ENCODE peak calls at places on chromosomes 5 and 9, in ten cellular contexts. M is ovary, P is brain microvascular endothelial cell, H is A549, I is choroid plexus epithelial cell, R is fibroblast of mammary gland, J is heart right ventricle, V is dorsolateral prefrontal cortex, N is upper lobe of right lung, A is astrocyte. T is an unnamed sample.

GRCh38 chr9:19184144-19184917 is 46.2 kb upstream of the DENND4C start:
- DNase-seq in M (peak), P (peak), H (peak), I (peak), R (peak), J (peak), V (peak), N (peak), A (peak), T (peak)

GRCh38 chr9:137049544-137050449 is 3.8 kb upstream of the NPDC1 start:
- DNase-seq in M (no peak), P (no peak), H (peak), I (peak), R (peak), J (no peak), V (peak), N (no peak), A (no peak), T (no peak)

GRCh38 chr5:168765220-168766037 is 186.3 kb upstream of the PANK3 start:
- DNase-seq in M (no peak), P (no peak), H (no peak), I (no peak), R (peak), J (peak), V (no peak), N (no peak), A (peak), T (peak)

GRCh38 chr9:95772320-95773060 is 103.0 kb upstream of the ERCC6L2 start:
- DNase-seq in M (peak), P (no peak), H (no peak), I (peak), R (peak), J (peak), V (peak), N (no peak), A (peak), T (peak)

GRCh38 chr9:137955586-137955985 is 78.0 kb downstream of the CACNA1B start:
- DNase-seq in M (no peak), P (no peak), H (no peak), I (no peak), R (no peak), J (no peak), V (peak), N (no peak), A (no peak), T (no peak)

GRCh38 chr5:41508696-41509398 is 1.6 kb downstream of the PLCXD3 start:
- DNase-seq in M (peak), P (no peak), H (no peak), I (no peak), R (no peak), J (no peak), V (no peak), N (no peak), A (no peak), T (no peak)

GRCh38 chr5:134177197-134178171 is 734 bp upstream of the SKP1 start:
- DNase-seq in M (peak), P (peak), H (peak), I (peak), R (peak), J (peak), V (no peak), N (peak), A (peak), T (peak)

GRCh38 chr9:100101608-100102007 is 2.6 kb downstream of the INVS start:
- DNase-seq in M (no peak), P (no peak), H (no peak), I (no peak), R (no peak), J (no peak), V (no peak), N (no peak), A (no peak), T (no peak)

GRCh38 chr5:14451866-14452265 is 129.7 kb upstream of the OTULINL start:
- DNase-seq in M (no peak), P (no peak), H (no peak), I (no peak), R (no peak), J (no peak), V (no peak), N (no peak), A (no peak), T (no peak)

GRCh38 chr5:108437425-108437824 is 55.5 kb upstream of the FBXL17 start:
- DNase-seq in M (no peak), P (no peak), H (no peak), I (no peak), R (no peak), J (no peak), V (no peak), N (no peak), A (no peak), T (no peak)

GRCh38 chr9:708556-709432 is 132.7 kb upstream of the DMRT1 start:
- DNase-seq in M (no peak), P (no peak), H (no peak), I (no peak), R (no peak), J (no peak), V (no peak), N (no peak), A (no peak), T (no peak)

GRCh38 chr5:168974081-168974480 is 326.9 kb downstream of the SLIT3 start:
- DNase-seq in M (no peak), P (no peak), H (no peak), I (no peak), R (peak), J (no peak), V (no peak), N (no peak), A (peak), T (no peak)

GRCh38 chr9:34636791-34637355 is 714 bp downstream of the SIGMAR1 start:
- DNase-seq in M (peak), P (no peak), H (peak), I (peak), R (no peak), J (no peak), V (no peak), N (no peak), A (no peak), T (no peak)

GRCh38 chr9:95516736-95517558 is at the start of gene PTCH1:
- DNase-seq in M (peak), P (no peak), H (peak), I (peak), R (peak), J (peak), V (peak), N (peak), A (peak), T (no peak)

GRCh38 chr5:139422307-139422893 is 16.9 kb downstream of the DNAJC18 start:
- DNase-seq in M (no peak), P (peak), H (peak), I (peak), R (peak), J (no peak), V (no peak), N (no peak), A (peak), T (peak)

GRCh38 chr5:176400382-176401156 is 12.0 kb downstream of the HIGD2A start:
- DNase-seq in M (no peak), P (no peak), H (no peak), I (no peak), R (no peak), J (no peak), V (no peak), N (peak), A (no peak), T (no peak)

GRCh38 chr5:37146896-37147295 is 102.3 kb downstream of the CPLANE1 start:
- DNase-seq in M (no peak), P (no peak), H (no peak), I (no peak), R (no peak), J (no peak), V (no peak), N (no peak), A (no peak), T (no peak)

GRCh38 chr5:116841734-116842133 is 267.1 kb upstream of the SEMA6A start:
- DNase-seq in M (no peak), P (no peak), H (no peak), I (no peak), R (no peak), J (no peak), V (no peak), N (no peak), A (no peak), T (no peak)

GRCh38 chr9:13163287-13163686 is 116.2 kb downstream of the MPDZ start:
- DNase-seq in M (no peak), P (no peak), H (no peak), I (no peak), R (no peak), J (no peak), V (no peak), N (no peak), A (no peak), T (no peak)

GRCh38 chr9:73680831-73681230 is 529.2 kb downstream of the ANXA1 start:
- DNase-seq in M (no peak), P (no peak), H (no peak), I (peak), R (peak), J (no peak), V (no peak), N (no peak), A (no peak), T (no peak)

GRCh38 chr5:163696270-163696887 is 191.0 kb downstream of the MAT2B start:
- DNase-seq in M (no peak), P (peak), H (peak), I (peak), R (peak), J (no peak), V (peak), N (no peak), A (peak), T (peak)

GRCh38 chr5:156327306-156327705 is 342 bp downstream of the SGCD start:
- DNase-seq in M (no peak), P (no peak), H (no peak), I (no peak), R (no peak), J (no peak), V (no peak), N (no peak), A (no peak), T (no peak)

GRCh38 chr9:126376311-126376902 is 49.8 kb downstream of the MVB12B start:
- DNase-seq in M (no peak), P (no peak), H (no peak), I (no peak), R (no peak), J (no peak), V (peak), N (no peak), A (no peak), T (no peak)

GRCh38 chr9:37943329-37944265 is 39.7 kb upstream of the SLC25A51 start:
- DNase-seq in M (peak), P (peak), H (no peak), I (peak), R (peak), J (peak), V (no peak), N (no peak), A (peak), T (peak)

GRCh38 chr9:86955554-86955953 is 8.2 kb upstream of the GAS1 start:
- DNase-seq in M (no peak), P (no peak), H (no peak), I (no peak), R (no peak), J (no peak), V (no peak), N (no peak), A (no peak), T (no peak)

GRCh38 chr9:78118742-78119473 is 87.3 kb upstream of the GNAQ start:
- DNase-seq in M (no peak), P (no peak), H (no peak), I (peak), R (peak), J (no peak), V (no peak), N (no peak), A (peak), T (no peak)

GRCh38 chr9:20788526-20789421 is 104.7 kb downstream of the FOCAD start:
- DNase-seq in M (no peak), P (no peak), H (no peak), I (peak), R (no peak), J (no peak), V (no peak), N (no peak), A (peak), T (no peak)

GRCh38 chr5:124876983-124877382 is 130.5 kb upstream of the ZNF608 start:
- DNase-seq in M (no peak), P (no peak), H (no peak), I (no peak), R (no peak), J (no peak), V (no peak), N (no peak), A (no peak), T (no peak)

GRCh38 chr9:124420991-124421543 is 5.8 kb upstream of the PSMB7 start:
- DNase-seq in M (no peak), P (peak), H (no peak), I (peak), R (no peak), J (no peak), V (peak), N (no peak), A (no peak), T (no peak)

GRCh38 chr5:24905123-24905522 is 260.3 kb upstream of the CDH10 start:
- DNase-seq in M (no peak), P (no peak), H (no peak), I (no peak), R (no peak), J (no peak), V (no peak), N (no peak), A (peak), T (no peak)

GRCh38 chr9:129888085-129888808 is 53.0 kb downstream of the USP20 start:
- DNase-seq in M (no peak), P (no peak), H (no peak), I (no peak), R (no peak), J (peak), V (no peak), N (peak), A (no peak), T (no peak)

GRCh38 chr5:174459832-174460448 is 264.4 kb upstream of the MSX2 start:
- DNase-seq in M (no peak), P (no peak), H (no peak), I (no peak), R (no peak), J (no peak), V (no peak), N (no peak), A (no peak), T (no peak)

GRCh38 chr9:98854206-98854756 is 46.8 kb downstream of the GALNT12 start:
- DNase-seq in M (no peak), P (no peak), H (no peak), I (no peak), R (peak), J (no peak), V (no peak), N (no peak), A (peak), T (no peak)

GRCh38 chr5:9513825-9514224 is 32.0 kb downstream of the SEMA5A start:
- DNase-seq in M (no peak), P (peak), H (no peak), I (peak), R (peak), J (no peak), V (no peak), N (no peak), A (no peak), T (no peak)

GRCh38 chr9:94478755-94479730 is 75.8 kb upstream of the PCAT7 start:
- DNase-seq in M (no peak), P (no peak), H (no peak), I (no peak), R (no peak), J (no peak), V (no peak), N (no peak), A (no peak), T (no peak)

GRCh38 chr5:135131801-135132675 is 98.0 kb upstream of the PITX1 start:
- DNase-seq in M (no peak), P (peak), H (no peak), I (no peak), R (no peak), J (no peak), V (no peak), N (no peak), A (no peak), T (no peak)

DNA sequence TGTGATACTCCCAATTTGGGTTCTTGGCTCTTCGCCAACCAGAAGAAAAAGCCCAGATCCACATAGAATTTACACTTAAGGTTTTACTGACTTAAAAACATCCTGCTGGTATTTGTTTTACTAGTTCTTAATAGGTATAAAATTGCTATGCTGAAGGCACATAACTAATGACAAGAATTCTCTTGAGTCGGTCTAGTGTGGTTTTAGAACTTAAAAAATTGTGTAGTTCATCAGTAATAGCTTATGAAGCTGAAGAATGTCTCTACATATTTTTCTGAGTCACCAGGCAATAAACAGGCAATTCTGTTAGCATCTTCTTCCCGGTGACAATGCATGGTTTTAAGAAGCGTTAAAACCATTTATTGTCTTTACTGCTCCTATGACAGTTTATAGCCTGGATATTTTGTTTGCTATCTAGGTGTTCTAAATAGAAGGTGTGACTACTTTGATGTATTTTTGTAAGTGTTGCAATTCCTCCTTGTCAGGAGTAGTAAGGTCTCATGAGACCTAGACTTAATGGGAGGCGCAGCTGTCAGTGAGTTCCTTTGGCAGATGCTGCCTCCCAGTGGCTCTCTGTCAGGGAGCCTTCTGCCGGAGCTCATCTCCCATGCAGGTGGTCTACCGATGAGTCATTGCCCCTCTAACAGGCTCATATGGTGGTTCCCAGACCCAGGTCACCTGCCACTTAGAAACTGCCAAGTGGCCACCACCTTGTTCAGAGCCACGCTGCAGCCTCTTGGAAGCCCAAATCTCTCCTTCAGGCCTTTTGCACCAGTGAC is 173.8 kb downstream of the MAST4 start:
- DNase-seq in M (no peak), P (no peak), H (no peak), I (peak), R (peak), J (no peak), V (peak), N (no peak), A (peak), T (no peak)
- TF ChIP-seq CTCF in M (no peak), P (peak), H (no peak), I (peak), R (peak), J (peak), V (no peak), N (no peak), A (peak), T (peak)

GRCh38 chr5:173329370-173330150 is 1.3 kb upstream of the STC2 start:
- DNase-seq in M (no peak), P (no peak), H (no peak), I (no peak), R (no peak), J (no peak), V (no peak), N (no peak), A (no peak), T (no peak)

GRCh38 chr5:173330856-173331206 is 2.6 kb upstream of the STC2 start:
- DNase-seq in M (no peak), P (no peak), H (no peak), I (no peak), R (no peak), J (no peak), V (no peak), N (no peak), A (no peak), T (no peak)

GRCh38 chr5:173331287-173331686 is 3.1 kb upstream of the STC2 start:
- DNase-seq in M (no peak), P (no peak), H (no peak), I (no peak), R (no peak), J (no peak), V (no peak), N (no peak), A (no peak), T (no peak)

GRCh38 chr5:173328896-173329369 is 719 bp upstream of the STC2 start:
- DNase-seq in M (no peak), P (peak), H (peak), I (peak), R (peak), J (no peak), V (no peak), N (no peak), A (peak), T (no peak)

GRCh38 chr5:173330151-173330855 is 2.1 kb upstream of the STC2 start:
- DNase-seq in M (no peak), P (no peak), H (no peak), I (no peak), R (no peak), J (no peak), V (no peak), N (no peak), A (no peak), T (no peak)
- H3K4me3 ChIP-seq in M (no peak), P (peak), H (peak), I (peak), R (no peak), J (peak), V (no peak), N (peak), A (peak), T (no peak)

DNA sequence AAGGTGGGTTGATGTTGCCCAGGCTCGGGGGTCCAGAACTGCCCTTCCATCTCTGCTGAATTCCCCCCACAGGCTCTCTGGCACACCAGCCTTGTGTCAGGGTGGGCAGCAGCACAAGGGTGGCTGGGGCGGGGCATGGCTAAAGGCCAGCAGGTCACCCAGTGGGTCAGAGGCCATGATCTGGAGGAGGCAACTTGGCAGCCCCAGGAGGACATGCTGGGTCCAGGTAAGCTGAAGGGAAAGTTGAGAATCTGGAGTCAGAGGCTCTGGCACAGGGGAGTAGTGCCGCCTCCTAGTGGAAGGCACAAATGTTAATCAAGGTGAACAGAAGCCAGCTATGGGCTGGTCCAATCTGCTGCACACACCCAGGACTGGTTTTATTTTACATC is 6.2 kb downstream of the TMEM8B start:
- DNase-seq in M (no peak), P (no peak), H (no peak), I (peak), R (no peak), J (no peak), V (no peak), N (no peak), A (no peak), T (no peak)
- TF ChIP-seq CTCF in M (no peak), P (peak), H (no peak), I (peak), R (peak), J (peak), V (no peak), N (peak), A (no peak), T (peak)

DNA sequence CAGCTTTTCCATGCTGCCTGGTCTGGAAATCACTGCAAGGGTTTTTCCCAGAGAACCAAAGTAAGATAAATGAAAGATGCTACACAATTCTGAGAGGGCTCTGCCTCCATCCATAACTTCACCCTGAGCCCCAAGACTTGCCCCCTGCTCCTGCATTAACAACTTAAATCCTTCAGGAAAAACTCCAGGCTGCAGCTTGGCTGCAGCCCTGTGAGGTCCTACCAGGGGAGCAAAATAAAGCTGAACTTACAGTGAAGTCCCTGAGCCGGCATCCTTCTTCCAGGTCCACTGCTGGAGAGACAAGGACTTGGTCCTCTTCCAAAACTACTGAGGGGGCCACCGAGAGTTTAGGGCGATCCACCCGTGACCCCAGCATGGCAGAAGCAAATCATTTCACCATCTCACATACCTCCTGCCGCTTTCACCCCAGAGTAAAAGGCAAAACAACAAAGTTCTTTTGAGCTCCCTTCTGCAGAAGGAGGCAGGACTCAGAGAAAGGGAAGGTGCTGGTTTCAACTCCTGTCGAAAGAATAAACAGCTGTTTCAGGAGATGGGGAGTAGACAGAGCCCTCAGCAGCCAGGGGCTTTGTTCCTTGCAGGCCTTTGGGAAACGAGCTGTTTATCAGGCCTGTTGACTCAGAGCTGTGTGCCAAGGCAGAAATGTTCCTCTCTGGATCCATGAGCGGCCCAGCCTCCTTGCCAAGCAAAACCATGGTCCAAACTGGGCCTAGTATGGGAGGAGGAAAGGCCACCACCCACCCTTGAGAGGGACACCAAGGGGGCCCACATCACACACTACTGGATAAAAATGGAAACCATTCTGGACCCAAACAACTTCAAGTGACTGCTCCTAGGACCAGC is 20.6 kb downstream of the GGTA1 start:
- DNase-seq in M (no peak), P (no peak), H (no peak), I (peak), R (no peak), J (no peak), V (no peak), N (no peak), A (no peak), T (no peak)
- H3K4me3 ChIP-seq in M (no peak), P (no peak), H (no peak), I (no peak), R (no peak), J (no peak), V (no peak), N (no peak), A (no peak), T (no peak)

T was measured in HFF-Myc.